ENCODE peak calls at places on chromosomes 3 and 15, in ten cellular contexts. One of them, this sample, is unnamed.

GRCh38 chr15:65525622-65526021 is 4.6 kb upstream of the HACD3 start:
- DNase-seq in left lung: no peak
- DNase-seq in NCI-H1092 treated with DMSO at 0.1 percent for 48 hours: no peak
- DNase-seq in stimulated activated CD8-positive, alpha-beta memory T cell treated with anti-CD3 and anti-CD28 coated beads, Interleukin-7, amount 100 ng/mL, for 24 hours: no peak
- DNase-seq in stimulated activated CD4-positive, alpha-beta T cell treated with anti-CD3 and anti-CD28 coated beads, Interleukin-4, amount 100 ng/mL, for 1 hour: no peak
- DNase-seq in T follicular helper cell: no peak
- DNase-seq in lower leg skin: no peak
- DNase-seq in EL: peak
- DNase-seq in hepatic stellate cell: no peak
- DNase-seq in HTR-8/SVneo: no peak
- DNase-seq in this sample: no peak

GRCh38 chr3:195931582-195932273 is 23.4 kb upstream of the TNK2 start:
- DNase-seq in stimulated activated CD8-positive, alpha-beta memory T cell treated with anti-CD3 and anti-CD28 coated beads, Interleukin-7, amount 100 ng/mL, for 24 hours: no peak
- DNase-seq in lower leg skin: peak
- DNase-seq in left lung: no peak
- DNase-seq in EL: no peak
- DNase-seq in HTR-8/SVneo: no peak
- DNase-seq in stimulated activated CD4-positive, alpha-beta T cell treated with anti-CD3 and anti-CD28 coated beads, Interleukin-4, amount 100 ng/mL, for 1 hour: no peak
- DNase-seq in T follicular helper cell: no peak
- DNase-seq in NCI-H1092 treated with DMSO at 0.1 percent for 48 hours: no peak
- DNase-seq in hepatic stellate cell: no peak
- DNase-seq in this sample: no peak

GRCh38 chr15:69919816-69920215 is 177.9 kb downstream of the TLE3 start:
- DNase-seq in T follicular helper cell: no peak
- DNase-seq in stimulated activated CD8-positive, alpha-beta memory T cell treated with anti-CD3 and anti-CD28 coated beads, Interleukin-7, amount 100 ng/mL, for 24 hours: no peak
- DNase-seq in hepatic stellate cell: no peak
- DNase-seq in stimulated activated CD4-positive, alpha-beta T cell treated with anti-CD3 and anti-CD28 coated beads, Interleukin-4, amount 100 ng/mL, for 1 hour: no peak
- DNase-seq in HTR-8/SVneo: no peak
- DNase-seq in lower leg skin: peak
- DNase-seq in NCI-H1092 treated with DMSO at 0.1 percent for 48 hours: no peak
- DNase-seq in left lung: no peak
- DNase-seq in EL: no peak
- DNase-seq in this sample: no peak

GRCh38 chr3:183253364-183253960 is 409 bp downstream of the B3GNT5 start:
- DNase-seq in left lung: peak
- DNase-seq in T follicular helper cell: no peak
- DNase-seq in stimulated activated CD8-positive, alpha-beta memory T cell treated with anti-CD3 and anti-CD28 coated beads, Interleukin-7, amount 100 ng/mL, for 24 hours: no peak
- DNase-seq in lower leg skin: peak
- DNase-seq in EL: peak
- DNase-seq in NCI-H1092 treated with DMSO at 0.1 percent for 48 hours: no peak
- DNase-seq in stimulated activated CD4-positive, alpha-beta T cell treated with anti-CD3 and anti-CD28 coated beads, Interleukin-4, amount 100 ng/mL, for 1 hour: peak
- DNase-seq in HTR-8/SVneo: peak
- DNase-seq in hepatic stellate cell: peak
- DNase-seq in this sample: peak

GRCh38 chr3:165854696-165855095 is 17.5 kb upstream of the BCHE start:
- DNase-seq in left lung: no peak
- DNase-seq in lower leg skin: no peak
- DNase-seq in NCI-H1092 treated with DMSO at 0.1 percent for 48 hours: no peak
- DNase-seq in hepatic stellate cell: peak
- DNase-seq in stimulated activated CD4-positive, alpha-beta T cell treated with anti-CD3 and anti-CD28 coated beads, Interleukin-4, amount 100 ng/mL, for 1 hour: no peak
- DNase-seq in T follicular helper cell: no peak
- DNase-seq in stimulated activated CD8-positive, alpha-beta memory T cell treated with anti-CD3 and anti-CD28 coated beads, Interleukin-7, amount 100 ng/mL, for 24 hours: no peak
- DNase-seq in EL: no peak
- DNase-seq in HTR-8/SVneo: no peak
- DNase-seq in this sample: no peak

GRCh38 chr3:128095222-128095703 is 28.3 kb downstream of the RUVBL1 start:
- DNase-seq in stimulated activated CD8-positive, alpha-beta memory T cell treated with anti-CD3 and anti-CD28 coated beads, Interleukin-7, amount 100 ng/mL, for 24 hours: peak
- DNase-seq in EL: peak
- DNase-seq in left lung: peak
- DNase-seq in T follicular helper cell: peak
- DNase-seq in NCI-H1092 treated with DMSO at 0.1 percent for 48 hours: peak
- DNase-seq in lower leg skin: peak
- DNase-seq in hepatic stellate cell: peak
- DNase-seq in HTR-8/SVneo: peak
- DNase-seq in stimulated activated CD4-positive, alpha-beta T cell treated with anti-CD3 and anti-CD28 coated beads, Interleukin-4, amount 100 ng/mL, for 1 hour: peak
- DNase-seq in this sample: peak

GRCh38 chr3:65963787-65964707 is 74.7 kb downstream of the MAGI1 start:
- DNase-seq in HTR-8/SVneo: peak
- DNase-seq in lower leg skin: no peak
- DNase-seq in EL: peak
- DNase-seq in hepatic stellate cell: peak
- DNase-seq in T follicular helper cell: no peak
- DNase-seq in NCI-H1092 treated with DMSO at 0.1 percent for 48 hours: no peak
- DNase-seq in left lung: no peak
- DNase-seq in stimulated activated CD8-positive, alpha-beta memory T cell treated with anti-CD3 and anti-CD28 coated beads, Interleukin-7, amount 100 ng/mL, for 24 hours: peak
- DNase-seq in stimulated activated CD4-positive, alpha-beta T cell treated with anti-CD3 and anti-CD28 coated beads, Interleukin-4, amount 100 ng/mL, for 1 hour: peak
- DNase-seq in this sample: no peak

GRCh38 chr3:159839561-159840379 is 148.9 kb upstream of the IL12A start:
- DNase-seq in NCI-H1092 treated with DMSO at 0.1 percent for 48 hours: peak
- DNase-seq in T follicular helper cell: no peak
- DNase-seq in left lung: no peak
- DNase-seq in stimulated activated CD4-positive, alpha-beta T cell treated with anti-CD3 and anti-CD28 coated beads, Interleukin-4, amount 100 ng/mL, for 1 hour: peak
- DNase-seq in stimulated activated CD8-positive, alpha-beta memory T cell treated with anti-CD3 and anti-CD28 coated beads, Interleukin-7, amount 100 ng/mL, for 24 hours: no peak
- DNase-seq in EL: no peak
- DNase-seq in lower leg skin: no peak
- DNase-seq in HTR-8/SVneo: no peak
- DNase-seq in hepatic stellate cell: no peak
- DNase-seq in this sample: no peak

GRCh38 chr15:68314563-68314962 is 37.0 kb downstream of the FEM1B start:
- DNase-seq in stimulated activated CD4-positive, alpha-beta T cell treated with anti-CD3 and anti-CD28 coated beads, Interleukin-4, amount 100 ng/mL, for 1 hour: no peak
- DNase-seq in NCI-H1092 treated with DMSO at 0.1 percent for 48 hours: no peak
- DNase-seq in stimulated activated CD8-positive, alpha-beta memory T cell treated with anti-CD3 and anti-CD28 coated beads, Interleukin-7, amount 100 ng/mL, for 24 hours: no peak
- DNase-seq in EL: no peak
- DNase-seq in lower leg skin: peak
- DNase-seq in T follicular helper cell: no peak
- DNase-seq in HTR-8/SVneo: no peak
- DNase-seq in left lung: peak
- DNase-seq in hepatic stellate cell: no peak
- DNase-seq in this sample: no peak

GRCh38 chr3:197792019-197792647 is 1.1 kb downstream of the LRCH3 start:
- DNase-seq in lower leg skin: no peak
- DNase-seq in EL: peak
- DNase-seq in HTR-8/SVneo: no peak
- DNase-seq in NCI-H1092 treated with DMSO at 0.1 percent for 48 hours: no peak
- DNase-seq in hepatic stellate cell: no peak
- DNase-seq in left lung: no peak
- DNase-seq in stimulated activated CD8-positive, alpha-beta memory T cell treated with anti-CD3 and anti-CD28 coated beads, Interleukin-7, amount 100 ng/mL, for 24 hours: no peak
- DNase-seq in T follicular helper cell: peak
- DNase-seq in stimulated activated CD4-positive, alpha-beta T cell treated with anti-CD3 and anti-CD28 coated beads, Interleukin-4, amount 100 ng/mL, for 1 hour: peak
- DNase-seq in this sample: peak

GRCh38 chr3:141610993-141611392 is 124.2 kb downstream of the RASA2 start:
- DNase-seq in hepatic stellate cell: no peak
- DNase-seq in lower leg skin: no peak
- DNase-seq in stimulated activated CD4-positive, alpha-beta T cell treated with anti-CD3 and anti-CD28 coated beads, Interleukin-4, amount 100 ng/mL, for 1 hour: no peak
- DNase-seq in EL: no peak
- DNase-seq in stimulated activated CD8-positive, alpha-beta memory T cell treated with anti-CD3 and anti-CD28 coated beads, Interleukin-7, amount 100 ng/mL, for 24 hours: no peak
- DNase-seq in HTR-8/SVneo: no peak
- DNase-seq in T follicular helper cell: no peak
- DNase-seq in NCI-H1092 treated with DMSO at 0.1 percent for 48 hours: no peak
- DNase-seq in left lung: no peak
- DNase-seq in this sample: no peak

GRCh38 chr3:108021131-108021530 is 69.7 kb downstream of the CD47 start:
- DNase-seq in left lung: no peak
- DNase-seq in NCI-H1092 treated with DMSO at 0.1 percent for 48 hours: no peak
- DNase-seq in stimulated activated CD4-positive, alpha-beta T cell treated with anti-CD3 and anti-CD28 coated beads, Interleukin-4, amount 100 ng/mL, for 1 hour: no peak
- DNase-seq in lower leg skin: no peak
- DNase-seq in T follicular helper cell: no peak
- DNase-seq in HTR-8/SVneo: no peak
- DNase-seq in EL: no peak
- DNase-seq in stimulated activated CD8-positive, alpha-beta memory T cell treated with anti-CD3 and anti-CD28 coated beads, Interleukin-7, amount 100 ng/mL, for 24 hours: no peak
- DNase-seq in hepatic stellate cell: no peak
- DNase-seq in this sample: no peak

GRCh38 chr3:15159501-15160136 is 46.4 kb upstream of the CAPN7 start:
- DNase-seq in left lung: no peak
- DNase-seq in NCI-H1092 treated with DMSO at 0.1 percent for 48 hours: no peak
- DNase-seq in lower leg skin: no peak
- DNase-seq in HTR-8/SVneo: no peak
- DNase-seq in T follicular helper cell: no peak
- DNase-seq in EL: no peak
- DNase-seq in stimulated activated CD8-positive, alpha-beta memory T cell treated with anti-CD3 and anti-CD28 coated beads, Interleukin-7, amount 100 ng/mL, for 24 hours: no peak
- DNase-seq in hepatic stellate cell: no peak
- DNase-seq in stimulated activated CD4-positive, alpha-beta T cell treated with anti-CD3 and anti-CD28 coated beads, Interleukin-4, amount 100 ng/mL, for 1 hour: no peak
- DNase-seq in this sample: no peak

GRCh38 chr3:188230962-188231361 is 77.0 kb downstream of the LPP start:
- DNase-seq in NCI-H1092 treated with DMSO at 0.1 percent for 48 hours: no peak
- DNase-seq in stimulated activated CD4-positive, alpha-beta T cell treated with anti-CD3 and anti-CD28 coated beads, Interleukin-4, amount 100 ng/mL, for 1 hour: no peak
- DNase-seq in EL: peak
- DNase-seq in T follicular helper cell: no peak
- DNase-seq in hepatic stellate cell: no peak
- DNase-seq in left lung: no peak
- DNase-seq in stimulated activated CD8-positive, alpha-beta memory T cell treated with anti-CD3 and anti-CD28 coated beads, Interleukin-7, amount 100 ng/mL, for 24 hours: no peak
- DNase-seq in HTR-8/SVneo: peak
- DNase-seq in lower leg skin: no peak
- DNase-seq in this sample: no peak

GRCh38 chr3:127074900-127075360 is 92.0 kb downstream of the PLXNA1 start:
- DNase-seq in stimulated activated CD8-positive, alpha-beta memory T cell treated with anti-CD3 and anti-CD28 coated beads, Interleukin-7, amount 100 ng/mL, for 24 hours: no peak
- DNase-seq in lower leg skin: no peak
- DNase-seq in stimulated activated CD4-positive, alpha-beta T cell treated with anti-CD3 and anti-CD28 coated beads, Interleukin-4, amount 100 ng/mL, for 1 hour: no peak
- DNase-seq in HTR-8/SVneo: no peak
- DNase-seq in hepatic stellate cell: peak
- DNase-seq in EL: peak
- DNase-seq in left lung: peak
- DNase-seq in T follicular helper cell: no peak
- DNase-seq in NCI-H1092 treated with DMSO at 0.1 percent for 48 hours: peak
- DNase-seq in this sample: no peak

This sample was measured in effector memory CD8-positive, alpha-beta T cell.